ENCODE peak calls at places on chromosomes 13 and 19, in five cellular contexts. C is CD8-positive, alpha-beta T cell; S is progenitor cell of endocrine pancreas; O is tibial nerve; W is astrocyte of the spinal cord. R is an unnamed sample.

GRCh38 chr19:6032827-6033226 is 54.9 kb upstream of the RANBP3 start:
- DNase-seq in C (peak; percentile 21), S (no peak), O (no peak), W (no peak), R (no peak)

GRCh38 chr13:32838985-32839384 is 177.2 kb upstream of the KL start:
- DNase-seq in C (no peak), S (no peak), O (no peak), W (peak; percentile 53), R (no peak)

GRCh38 chr13:51175001-51175400 is 47.2 kb upstream of the FAM124A start:
- DNase-seq in C (no peak), S (no peak), O (no peak), W (no peak), R (no peak)

GRCh38 chr13:53032849-53033248 is 4.2 kb downstream of the OLFM4 start:
- DNase-seq in C (no peak), S (no peak), O (no peak), W (no peak), R (no peak)

GRCh38 chr13:51244637-51245405 is 22.6 kb downstream of the FAM124A start:
- DNase-seq in C (no peak), S (no peak), O (no peak), W (no peak), R (no peak)

GRCh38 chr13:102847272-102848234 is 1.7 kb downstream of the ERCC5 start:
- DNase-seq in C (no peak), S (no peak), O (no peak), W (peak; percentile 59), R (no peak)

GRCh38 chr19:33386361-33386858 is 12.9 kb downstream of the CEBPG start:
- DNase-seq in C (no peak), S (no peak), O (no peak), W (no peak), R (no peak)

GRCh38 chr13:100728201-100728600 is 53.6 kb upstream of the TMTC4 start:
- DNase-seq in C (no peak), S (no peak), O (no peak), W (no peak), R (no peak)

GRCh38 chr19:54521022-54521859 is 18.6 kb downstream of the LAIR2 start:
- DNase-seq in C (no peak), S (no peak), O (no peak), W (no peak), R (no peak)

GRCh38 chr13:53200498-53201453 is 172.2 kb downstream of the OLFM4 start:
- DNase-seq in C (no peak), S (peak; percentile 73), O (no peak), W (no peak), R (no peak)

GRCh38 chr13:112241288-112241687 is 134.9 kb upstream of the SPACA7 start:
- DNase-seq in C (no peak), S (no peak), O (no peak), W (no peak), R (no peak)

GRCh38 chr13:109233293-109233692 is 553.1 kb downstream of the IRS2 start:
- DNase-seq in C (no peak), S (no peak), O (no peak), W (no peak), R (no peak)

GRCh38 chr13:21034602-21035190 is 26.7 kb downstream of the LATS2 start:
- DNase-seq in C (no peak), S (no peak), O (no peak), W (peak; percentile 63), R (no peak)

GRCh38 chr13:41193919-41194824 is at the start of gene KBTBD7:
- DNase-seq in C (peak; percentile 93), S (peak; percentile 84), O (peak; percentile 72), W (peak; percentile 99), R (peak; percentile 85)

GRCh38 chr13:41199526-41199925 is 5.2 kb upstream of the KBTBD7 start:
- DNase-seq in C (no peak), S (no peak), O (no peak), W (no peak), R (no peak)

GRCh38 chr13:41199061-41199460 is 4.7 kb upstream of the KBTBD7 start:
- DNase-seq in C (no peak), S (no peak), O (no peak), W (no peak), R (no peak)

GRCh38 chr13:41196011-41196410 is 1.6 kb upstream of the KBTBD7 start:
- DNase-seq in C (no peak), S (no peak), O (no peak), W (no peak), R (no peak)

DNA sequence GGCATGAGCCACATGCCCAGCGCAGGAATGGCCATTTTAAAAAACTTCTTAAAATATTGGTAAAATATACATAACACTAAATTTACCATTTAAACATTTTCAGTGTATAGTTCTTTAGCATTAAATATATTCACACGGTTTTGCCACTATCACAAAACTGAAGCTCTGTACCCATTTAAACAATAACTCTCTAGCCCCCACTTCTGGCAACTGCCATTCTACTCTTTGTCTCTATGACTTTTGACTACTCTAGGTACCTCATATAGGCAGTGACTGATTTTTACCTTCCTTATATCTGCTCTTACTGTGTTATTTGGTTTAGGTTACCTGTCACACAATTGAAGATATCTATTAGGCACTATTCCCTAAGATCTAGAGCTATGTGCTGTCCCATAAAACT is 2.3 kb upstream of the KBTBD7 start:
- DNase-seq in C (no peak), S (no peak), O (no peak), W (no peak), R (no peak)
- TF ChIP-seq CTCF in C (no peak), S (no peak), O (peak; percentile 7), W (peak; percentile 36), R (no peak)

GRCh38 chr19:18322318-18322758 is 538 bp downstream of the LSM4 start:
- DNase-seq in C (no peak), S (no peak), O (no peak), W (peak; percentile 59), R (no peak)
- TF ChIP-seq CTCF in C (no peak), S (peak; percentile 34), O (no peak), W (peak; percentile 37), R (no peak)

DNA sequence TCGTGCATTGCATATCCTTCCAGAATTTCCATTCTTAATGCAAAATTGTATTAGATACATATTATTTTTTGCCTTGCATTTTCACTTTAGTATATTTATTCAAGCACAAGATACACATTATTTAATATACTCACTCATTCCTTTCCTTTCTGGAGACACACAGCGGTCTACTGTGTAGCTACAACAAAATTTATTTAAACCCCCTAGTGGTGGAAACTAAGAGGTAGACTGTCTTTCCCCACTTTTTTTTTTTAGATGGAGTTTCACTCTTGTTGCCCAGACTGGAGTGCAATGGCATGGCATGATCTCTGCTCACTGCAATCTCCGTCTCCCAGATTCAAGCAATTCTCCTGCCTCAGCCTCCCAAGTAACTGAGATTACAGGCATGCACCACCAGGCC is 2040.3 kb upstream of the PCDH20 start:
- DNase-seq in C (no peak), S (no peak), O (no peak), W (no peak), R (no peak)
- TF ChIP-seq CTCF in C (no peak), S (peak; percentile 40), O (no peak), W (peak; percentile 15), R (no peak)

DNA sequence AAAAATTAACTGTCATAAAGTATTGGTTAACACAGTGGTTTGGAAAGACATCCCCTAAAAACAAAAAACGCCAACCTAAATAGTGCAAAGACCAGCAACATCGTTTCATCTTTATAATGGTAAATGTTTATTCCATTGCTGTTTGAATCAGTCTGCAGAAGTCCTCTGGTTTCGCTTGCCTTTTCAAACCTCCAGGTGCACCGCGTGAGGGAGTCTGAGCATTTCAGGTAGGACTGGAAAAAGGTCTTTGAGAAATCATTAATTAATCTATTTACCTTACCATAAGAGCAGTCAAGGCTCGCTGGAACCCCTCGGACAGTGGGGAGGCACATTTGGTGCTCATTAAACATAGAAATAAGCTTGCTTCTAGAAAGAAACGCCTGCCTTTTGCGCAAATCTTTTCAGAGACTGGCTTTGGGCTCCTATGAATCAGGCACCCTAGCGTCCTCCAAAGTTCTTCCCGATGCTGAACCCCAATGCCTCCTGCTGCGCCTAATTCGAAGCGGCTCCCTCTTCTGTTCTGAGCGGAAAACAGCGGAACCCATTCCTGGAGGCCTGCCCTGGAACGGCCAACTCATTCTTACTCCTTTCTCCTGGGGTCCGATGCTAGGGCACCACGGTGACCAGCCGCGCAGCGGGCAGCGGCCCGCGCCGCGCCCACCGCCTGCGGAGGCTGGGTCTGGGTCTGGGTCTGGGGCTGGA is 942 bp upstream of the MTUS2 start:
- DNase-seq in C (no peak), S (no peak), O (no peak), W (peak; percentile 12), R (no peak)
- TF ChIP-seq CTCF in C (no peak), S (peak; percentile 15), O (no peak), W (no peak), R (no peak)

GRCh38 chr13:40076765-40077362 is 421.4 kb downstream of the COG6 start:
- DNase-seq in C (no peak), S (no peak), O (no peak), W (no peak), R (no peak)
- TF ChIP-seq CTCF in C (no peak), S (no peak), O (no peak), W (no peak), R (no peak)

GRCh38 chr19:13847033-13847899 is 29.7 kb upstream of the NANOS3 start:
- DNase-seq in C (peak; percentile 83), S (peak; percentile 78), O (peak; percentile 88), W (peak; percentile 97), R (peak; percentile 84)
- TF ChIP-seq CTCF in C (no peak), S (peak; percentile 16), O (no peak), W (peak; percentile 7), R (no peak)

GRCh38 chr19:46017874-46018675 is 4.8 kb downstream of the PGLYRP1 start:
- DNase-seq in C (no peak), S (no peak), O (no peak), W (no peak), R (no peak)
- TF ChIP-seq CTCF in C (no peak), S (no peak), O (no peak), W (no peak), R (no peak)

R was measured in activated B cell treated with CpG ODN at 0.5 μM for 24 hours.